ENCODE peak calls at places on chromosomes 2 and 18, in four cellular contexts. W is tibial nerve, E is ELF-1, V is WTC11. Y is an unnamed sample.

GRCh38 chr2:28452534-28453081 is 43.3 kb upstream of the PLB1 start:
- DNase-seq in V (peak; percentile 87), E (peak; percentile 85), W (peak; percentile 74), Y (peak; percentile 70)

GRCh38 chr2:226423498-226423960 is 376.1 kb downstream of the IRS1 start:
- DNase-seq in V (no peak), W (peak; percentile 10), E (peak; percentile 4), Y (peak; percentile 5)

GRCh38 chr2:199455533-199456382 is 2.0 kb downstream of the SATB2 start:
- DNase-seq in V (peak; percentile 69), E (peak; percentile 85), W (no peak), Y (no peak)

GRCh38 chr18:8264861-8265411 is 344.3 kb upstream of the RAB12 start:
- DNase-seq in V (no peak), W (no peak), E (peak; percentile 32), Y (no peak)

GRCh38 chr2:47075361-47076125 is 79.6 kb downstream of the STPG4 start:
- DNase-seq in W (no peak), V (no peak), E (no peak), Y (no peak)

GRCh38 chr2:64753384-64753783 is 99.7 kb upstream of the SERTAD2 start:
- DNase-seq in W (no peak), E (no peak), V (no peak), Y (no peak)

GRCh38 chr18:2963048-2963447 is 49.9 kb downstream of the LPIN2 start:
- DNase-seq in E (no peak), W (no peak), V (no peak), Y (no peak)

GRCh38 chr18:29271496-29271895 is 1094.6 kb upstream of the CDH2 start:
- DNase-seq in E (no peak), W (no peak), V (no peak), Y (no peak)

GRCh38 chr2:40304340-40304739 is 147.6 kb downstream of the SLC8A1 start:
- DNase-seq in E (peak; percentile 3), V (peak; percentile 19), W (no peak), Y (no peak)

GRCh38 chr2:20179179-20179754 is 45.7 kb downstream of the SDC1 start:
- DNase-seq in V (no peak), E (no peak), W (no peak), Y (no peak)

GRCh38 chr2:110788936-110789335 is 56.6 kb downstream of the ACOXL start:
- DNase-seq in V (no peak), W (no peak), E (no peak), Y (no peak)

GRCh38 chr2:152555048-152555447 is 162.2 kb downstream of the PRPF40A start:
- DNase-seq in E (no peak), V (no peak), W (no peak), Y (no peak)

GRCh38 chr18:67199993-67200617 is 316.4 kb downstream of the DSEL start:
- DNase-seq in V (no peak), E (no peak), W (peak; percentile 16), Y (no peak)

GRCh38 chr2:167653131-167653530 is 594.3 kb downstream of the STK39 start:
- DNase-seq in V (no peak), W (no peak), E (no peak), Y (no peak)

GRCh38 chr2:235770909-235771820 is 277.3 kb downstream of the AGAP1 start:
- DNase-seq in E (no peak), W (no peak), V (no peak), Y (no peak)

GRCh38 chr18:13313006-13313661 is 94.6 kb downstream of the LDLRAD4 start:
- DNase-seq in W (no peak), V (no peak), E (no peak), Y (no peak)

GRCh38 chr2:10036095-10036879 is 7.1 kb upstream of the KLF11 start:
- DNase-seq in W (no peak), V (no peak), E (no peak), Y (peak; percentile 19)

GRCh38 chr18:33560686-33561370 is 17.2 kb upstream of the ASXL3 start:
- DNase-seq in W (no peak), V (no peak), E (peak; percentile 51), Y (no peak)

GRCh38 chr18:28175047-28175929 is 1.6 kb downstream of the CDH2 start:
- DNase-seq in W (no peak), E (peak; percentile 76), V (peak; percentile 47), Y (no peak)

GRCh38 chr2:207054521-207054920 is 111.2 kb downstream of the KLF7 start:
- DNase-seq in E (no peak), W (no peak), V (no peak), Y (no peak)

GRCh38 chr2:26792720-26793119 is 6.9 kb downstream of the CENPA start:
- DNase-seq in W (no peak), V (no peak), E (no peak), Y (no peak)

GRCh38 chr2:212032032-212032431 is 506.6 kb downstream of the ERBB4 start:
- DNase-seq in W (no peak), V (no peak), E (no peak), Y (no peak)

GRCh38 chr18:22370414-22370813 is 47.3 kb downstream of the CTAGE1 start:
- DNase-seq in E (no peak), V (no peak), W (no peak), Y (no peak)

GRCh38 chr2:218607436-218608115 is at the start of gene PLCD4:
- DNase-seq in W (peak; percentile 31), E (peak; percentile 90), V (no peak), Y (no peak)

GRCh38 chr2:190863946-190864345 is 16.7 kb upstream of the GLS start:
- DNase-seq in W (no peak), V (no peak), E (no peak), Y (no peak)

GRCh38 chr2:11179899-11180298 is 24.6 kb downstream of the SLC66A3 start:
- DNase-seq in W (no peak), E (no peak), V (no peak), Y (no peak)

GRCh38 chr2:172496096-172496709 is 59.7 kb upstream of the PDK1 start:
- DNase-seq in W (no peak), V (no peak), E (no peak), Y (no peak)

GRCh38 chr2:53569957-53570727 is 197.5 kb upstream of the CHAC2 start:
- DNase-seq in W (no peak), E (no peak), V (no peak), Y (no peak)

GRCh38 chr2:203583696-203584095 is 48.6 kb upstream of the RAPH1 start:
- DNase-seq in V (no peak), W (no peak), E (no peak), Y (no peak)

GRCh38 chr2:95349568-95350319 is 52.6 kb downstream of the KCNIP3 start:
- DNase-seq in V (no peak), E (no peak), W (no peak), Y (no peak)

GRCh38 chr2:68330691-68331090 is 10.9 kb upstream of the CNRIP1 start:
- DNase-seq in V (no peak), E (no peak), W (no peak), Y (no peak)

GRCh38 chr2:18402-19271 is 27.7 kb downstream of the FAM110C start:
- DNase-seq in E (no peak), V (no peak), W (no peak), Y (no peak)

GRCh38 chr2:229335877-229336346 is 64.8 kb upstream of the PID1 start:
- DNase-seq in V (peak; percentile 11), W (no peak), E (peak; percentile 11), Y (no peak)

GRCh38 chr18:62760403-62760734 is 45.0 kb downstream of the PHLPP1 start:
- DNase-seq in V (no peak), E (peak; percentile 39), W (no peak), Y (no peak)

GRCh38 chr2:219916261-219916660 is 288.8 kb downstream of the SLC4A3 start:
- DNase-seq in W (no peak), V (no peak), E (no peak), Y (no peak)